ENCODE peak calls at places on chromosome X, in six cellular contexts. O is HT1080; X is NCI-H2081; S is KG1; E is NCI-H748 treated with DMSO at 0.1 percent for 48 hours; J is stimulated activated CD8-positive, alpha-beta memory T cell treated with anti-CD3 and anti-CD28 coated beads, Interleukin-7, amount 100 ng/mL, for 4 hours. L is an unnamed sample.

GRCh38 chrX:19705196-19705769 is 182.1 kb downstream of the SH3KBP1 start:
- DNase-seq in O (no peak), X (no peak), E (no peak), J (no peak), S (no peak), L (peak)

GRCh38 chrX:140766024-140766611 is 56.6 kb downstream of the LINC00632 start:
- DNase-seq in E (peak), S (peak), O (peak), J (peak), X (no peak), L (peak)

GRCh38 chrX:11447418-11447817 is 154.2 kb downstream of the AMELX start:
- DNase-seq in X (no peak), E (no peak), O (no peak), J (no peak), S (no peak), L (peak)

GRCh38 chrX:11665144-11666040 is at the start of gene ARHGAP6:
- DNase-seq in E (peak), O (peak), X (no peak), J (no peak), S (no peak), L (peak)

GRCh38 chrX:134685662-134686061 is 27.4 kb upstream of the PLAC1 start:
- DNase-seq in O (no peak), S (no peak), E (no peak), X (no peak), J (no peak), L (peak)

GRCh38 chrX:14528629-14529287 is 578 bp upstream of the GLRA2 start:
- DNase-seq in J (no peak), O (peak), X (peak), S (peak), E (peak), L (peak)

GRCh38 chrX:148609766-148610698 is 109.6 kb downstream of the AFF2 start:
- DNase-seq in S (no peak), X (no peak), O (peak), J (no peak), E (no peak), L (peak)

GRCh38 chrX:63919081-63919480 is 134.1 kb upstream of the ARHGEF9 start:
- DNase-seq in J (no peak), E (no peak), S (no peak), X (no peak), O (no peak), L (no peak)

GRCh38 chrX:16807976-16808542 is 21.8 kb downstream of the TXLNG start:
- DNase-seq in O (peak), E (no peak), X (no peak), S (no peak), J (no peak), L (peak)

GRCh38 chrX:1535241-1536041 is 1.5 kb downstream of the P2RY8 start:
- DNase-seq in E (no peak), X (no peak), S (peak), O (no peak), J (peak), L (no peak)

L was measured in fibroblast of lung.